ENCODE peak calls at places on chromosomes 1 and 21, in eight cellular contexts. K, D, I, S, W, R, P and Z are unnamed samples.

GRCh38 chr1:85581138-85581801 is 709 bp downstream of the CCN1 start:
- DNase-seq in K (peak), D (peak), I (peak), S (peak), W (peak), R (peak), P (no peak), Z (peak)

GRCh38 chr1:231636157-231636556 is 9.6 kb downstream of the DISC1 start:
- DNase-seq in K (no peak), D (no peak), I (peak), S (peak), W (no peak), R (no peak), P (peak), Z (peak)

GRCh38 chr1:154586641-154587040 is 19.1 kb downstream of the CHRNB2 start:
- DNase-seq in K (no peak), D (no peak), I (no peak), S (no peak), W (no peak), R (no peak), P (no peak), Z (no peak)

GRCh38 chr1:231625975-231626534 is 535 bp upstream of the DISC1 start:
- DNase-seq in K (no peak), D (no peak), I (no peak), S (no peak), W (no peak), R (no peak), P (no peak), Z (no peak)

GRCh38 chr1:157540852-157541251 is 11.5 kb downstream of the FCRL5 start:
- DNase-seq in K (no peak), D (no peak), I (no peak), S (no peak), W (no peak), R (no peak), P (no peak), Z (no peak)

GRCh38 chr21:40386301-40386911 is 460.6 kb downstream of the DSCAM start:
- DNase-seq in K (peak), D (peak), I (no peak), S (peak), W (peak), R (peak), P (no peak), Z (peak)

GRCh38 chr1:59752556-59753412 is 62.0 kb upstream of the HOOK1 start:
- DNase-seq in K (no peak), D (no peak), I (no peak), S (no peak), W (no peak), R (no peak), P (no peak), Z (no peak)

GRCh38 chr1:221845650-221846371 is 103.9 kb upstream of the DUSP10 start:
- DNase-seq in K (no peak), D (no peak), I (peak), S (peak), W (peak), R (no peak), P (peak), Z (peak)

GRCh38 chr1:99110140-99111041 is 105.7 kb upstream of the PLPPR5 start:
- DNase-seq in K (no peak), D (no peak), I (no peak), S (no peak), W (no peak), R (no peak), P (no peak), Z (no peak)

GRCh38 chr1:160007577-160008200 is 24.1 kb downstream of the PIGM start:
- DNase-seq in K (no peak), D (peak), I (no peak), S (peak), W (no peak), R (no peak), P (no peak), Z (peak)

GRCh38 chr1:168386949-168387586 is 106.4 kb downstream of the TBX19 start:
- DNase-seq in K (peak), D (peak), I (no peak), S (peak), W (peak), R (no peak), P (no peak), Z (peak)

GRCh38 chr1:214566158-214567104 is 15.0 kb upstream of the PTPN14 start:
- DNase-seq in K (no peak), D (no peak), I (peak), S (peak), W (no peak), R (no peak), P (peak), Z (peak)

GRCh38 chr1:5667513-5668325 is 324.5 kb downstream of the NPHP4 start:
- DNase-seq in K (no peak), D (no peak), I (no peak), S (no peak), W (no peak), R (no peak), P (no peak), Z (no peak)

GRCh38 chr21:45378258-45378966 is 26.6 kb upstream of the COL18A1 start:
- DNase-seq in K (peak), D (peak), I (peak), S (peak), W (no peak), R (peak), P (no peak), Z (no peak)

GRCh38 chr1:164180824-164181223 is 378.2 kb upstream of the PBX1 start:
- DNase-seq in K (no peak), D (no peak), I (no peak), S (no peak), W (no peak), R (no peak), P (no peak), Z (no peak)

GRCh38 chr1:235971020-235971419 is 93.9 kb downstream of the NID1 start:
- DNase-seq in K (no peak), D (no peak), I (no peak), S (no peak), W (no peak), R (no peak), P (no peak), Z (no peak)

GRCh38 chr1:21447311-21447710 is 7.4 kb downstream of the NBPF3 start:
- DNase-seq in K (no peak), D (no peak), I (no peak), S (no peak), W (no peak), R (no peak), P (no peak), Z (no peak)

GRCh38 chr1:68231627-68232303 is 558 bp downstream of the WLS start:
- DNase-seq in K (no peak), D (peak), I (peak), S (peak), W (peak), R (peak), P (peak), Z (peak)

GRCh38 chr1:11790880-11791715 is 14.7 kb downstream of the MTHFR start:
- DNase-seq in K (peak), D (peak), I (peak), S (peak), W (peak), R (peak), P (peak), Z (peak)

GRCh38 chr1:193614817-193615216 is 428.4 kb upstream of the B3GALT2 start:
- DNase-seq in K (no peak), D (no peak), I (no peak), S (peak), W (no peak), R (no peak), P (peak), Z (no peak)

GRCh38 chr1:73674945-73675561 is 522.9 kb downstream of the LRRIQ3 start:
- DNase-seq in K (no peak), D (peak), I (no peak), S (peak), W (no peak), R (no peak), P (no peak), Z (peak)

GRCh38 chr1:168301664-168302320 is 21.1 kb downstream of the TBX19 start:
- DNase-seq in K (no peak), D (no peak), I (peak), S (peak), W (no peak), R (no peak), P (peak), Z (peak)

GRCh38 chr1:183090386-183091006 is 67.3 kb downstream of the LAMC1 start:
- DNase-seq in K (no peak), D (no peak), I (no peak), S (peak), W (peak), R (peak), P (no peak), Z (peak)

GRCh38 chr1:79041666-79042065 is 35.1 kb upstream of the ADGRL4 start:
- DNase-seq in K (no peak), D (no peak), I (no peak), S (peak), W (no peak), R (no peak), P (no peak), Z (no peak)

GRCh38 chr1:225554216-225554812 is 98.6 kb downstream of the ENAH start:
- DNase-seq in K (no peak), D (no peak), I (no peak), S (no peak), W (no peak), R (no peak), P (no peak), Z (peak)

GRCh38 chr1:231420959-231421615 is 1.0 kb downstream of the EGLN1 start:
- DNase-seq in K (peak), D (peak), I (peak), S (peak), W (peak), R (peak), P (peak), Z (peak)

GRCh38 chr1:229943148-229943714 is 123.8 kb upstream of the GALNT2 start:
- DNase-seq in K (no peak), D (no peak), I (no peak), S (no peak), W (no peak), R (no peak), P (no peak), Z (no peak)

GRCh38 chr1:201598396-201598795 is 59.5 kb downstream of the NAV1 start:
- DNase-seq in K (peak), D (no peak), I (no peak), S (no peak), W (no peak), R (no peak), P (no peak), Z (no peak)

GRCh38 chr1:233632436-233632835 is 18.5 kb downstream of the KCNK1 start:
- DNase-seq in K (no peak), D (no peak), I (no peak), S (no peak), W (no peak), R (no peak), P (no peak), Z (no peak)

GRCh38 chr1:179121159-179121938 is 39.5 kb downstream of the TOR3A start:
- DNase-seq in K (no peak), D (peak), I (no peak), S (peak), W (no peak), R (no peak), P (no peak), Z (peak)

GRCh38 chr1:171257207-171258052 is 9.1 kb downstream of the FMO1 start:
- DNase-seq in K (peak), D (no peak), I (no peak), S (peak), W (no peak), R (no peak), P (no peak), Z (peak)

GRCh38 chr1:28976254-28976653 is 61.9 kb downstream of the EPB41 start:
- DNase-seq in K (no peak), D (no peak), I (no peak), S (peak), W (no peak), R (no peak), P (no peak), Z (no peak)

GRCh38 chr1:93847811-93848288 is 31.2 kb downstream of the DNTTIP2 start:
- DNase-seq in K (peak), D (peak), I (peak), S (peak), W (peak), R (peak), P (peak), Z (peak)

GRCh38 chr1:159835862-159836518 is 9.3 kb downstream of the SLAMF8 start:
- DNase-seq in K (no peak), D (no peak), I (no peak), S (no peak), W (no peak), R (no peak), P (no peak), Z (peak)

GRCh38 chr1:44220001-44220751 is 6.9 kb downstream of the DMAP1 start:
- DNase-seq in K (peak), D (no peak), I (no peak), S (no peak), W (no peak), R (no peak), P (peak), Z (no peak)

DNA sequence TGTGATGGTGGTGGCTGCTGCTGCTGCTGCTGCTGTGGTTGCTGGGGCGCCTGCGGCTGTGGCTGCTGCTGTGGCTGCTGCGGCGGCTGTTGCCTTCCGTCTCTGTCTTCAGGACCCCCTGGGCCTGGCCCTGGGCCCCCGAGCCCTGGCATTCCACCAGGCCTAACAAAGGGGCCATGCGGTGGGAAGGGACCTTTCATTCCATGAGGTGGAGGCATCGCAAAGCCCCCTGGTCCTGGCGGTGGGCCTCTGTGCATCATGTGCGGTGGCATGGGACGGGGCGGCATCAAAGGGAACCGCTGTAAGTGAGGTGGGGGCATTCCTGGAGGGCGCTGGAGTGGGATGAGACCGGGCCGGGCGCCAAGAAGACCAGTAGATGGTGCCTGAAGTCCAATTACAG is 12.4 kb downstream of the SOD1 start:
- DNase-seq in K (no peak), D (peak), I (no peak), S (no peak), W (no peak), R (no peak), P (no peak), Z (no peak)
- H3K4me3 ChIP-seq in K (no peak), D (no peak), I (no peak), S (no peak), W (no peak), R (no peak), P (no peak), Z (no peak)

GRCh38 chr21:42865361-42866160 is 13.8 kb downstream of the WDR4 start:
- DNase-seq in K (no peak), D (no peak), I (no peak), S (no peak), W (peak), R (peak), P (no peak), Z (no peak)
- H3K27ac ChIP-seq in K (no peak), D (no peak), I (no peak), S (no peak), W (peak), R (peak), P (no peak), Z (no peak)

DNA sequence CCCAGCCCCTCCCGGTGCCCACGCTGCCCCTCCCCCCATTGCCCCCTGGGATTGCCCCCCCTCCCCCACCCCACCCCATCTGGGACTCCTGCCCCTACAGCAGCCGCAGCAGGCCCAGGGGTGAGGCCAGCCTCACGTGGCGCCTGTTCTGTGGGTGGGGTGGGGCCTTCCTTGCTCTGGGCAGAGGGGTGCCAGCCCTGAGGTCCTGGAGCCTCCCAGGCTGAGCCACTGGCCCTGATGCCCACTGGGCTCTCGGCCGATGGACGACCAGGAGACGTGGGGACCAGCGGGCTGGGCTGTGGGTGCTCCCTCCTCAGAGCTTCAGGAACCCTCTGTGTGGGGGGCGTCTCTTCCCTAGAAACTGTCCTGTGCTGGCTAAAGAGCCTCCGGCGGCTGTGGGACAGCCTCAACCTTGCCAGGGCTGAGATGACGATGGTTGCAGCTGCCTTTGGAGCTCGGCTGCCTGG is 5.8 kb upstream of the C1orf159 start:
- DNase-seq in K (peak), D (no peak), I (no peak), S (no peak), W (no peak), R (no peak), P (no peak), Z (no peak)
- H3K4me3 ChIP-seq in K (no peak), D (no peak), I (no peak), S (no peak), W (no peak), R (peak), P (no peak), Z (no peak)

DNA sequence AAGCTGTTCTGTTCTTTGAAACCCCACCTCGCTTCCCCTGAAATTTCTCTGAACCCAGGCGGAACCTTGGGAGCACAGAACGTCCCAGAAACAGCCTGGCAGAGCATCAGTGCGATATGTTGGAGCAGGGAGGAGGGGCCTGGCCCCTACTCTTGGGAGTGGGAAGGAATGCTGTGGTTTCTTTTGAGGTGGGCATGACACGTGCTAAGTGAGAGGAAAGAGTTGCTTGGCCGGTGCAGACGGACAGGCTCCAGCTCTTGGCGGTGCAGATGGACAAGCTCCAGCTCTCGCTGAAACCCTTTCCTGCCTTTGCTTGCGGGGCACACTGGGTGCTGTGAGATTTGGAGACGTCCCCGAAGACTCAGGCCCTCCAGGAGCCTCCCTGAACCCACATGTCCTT is 15.9 kb downstream of the PDXK start:
- DNase-seq in K (no peak), D (no peak), I (no peak), S (peak), W (peak), R (no peak), P (no peak), Z (no peak)
- H3K27ac ChIP-seq in K (no peak), D (no peak), I (no peak), S (peak), W (peak), R (peak), P (no peak), Z (peak)

GRCh38 chr1:212108187-212108586 is 72.6 kb downstream of the DTL start:
- DNase-seq in K (no peak), D (no peak), I (no peak), S (no peak), W (no peak), R (no peak), P (no peak), Z (no peak)
- H3K4me3 ChIP-seq in K (no peak), D (no peak), I (no peak), S (no peak), W (no peak), R (no peak), P (no peak), Z (no peak)

GRCh38 chr1:47442202-47442601 is 4.4 kb downstream of the FOXD2 start:
- DNase-seq in K (no peak), D (no peak), I (no peak), S (no peak), W (no peak), R (no peak), P (no peak), Z (no peak)

GRCh38 chr1:47440849-47441170 is 3.0 kb downstream of the FOXD2 start:
- DNase-seq in K (peak), D (no peak), I (no peak), S (no peak), W (no peak), R (no peak), P (no peak), Z (no peak)

GRCh38 chr1:47440052-47440848 is 2.4 kb downstream of the FOXD2 start:
- DNase-seq in K (peak), D (no peak), I (no peak), S (no peak), W (no peak), R (no peak), P (no peak), Z (no peak)

GRCh38 chr1:47442844-47443529 is 5.1 kb downstream of the FOXD2 start:
- DNase-seq in K (no peak), D (no peak), I (no peak), S (no peak), W (no peak), R (no peak), P (no peak), Z (no peak)

DNA sequence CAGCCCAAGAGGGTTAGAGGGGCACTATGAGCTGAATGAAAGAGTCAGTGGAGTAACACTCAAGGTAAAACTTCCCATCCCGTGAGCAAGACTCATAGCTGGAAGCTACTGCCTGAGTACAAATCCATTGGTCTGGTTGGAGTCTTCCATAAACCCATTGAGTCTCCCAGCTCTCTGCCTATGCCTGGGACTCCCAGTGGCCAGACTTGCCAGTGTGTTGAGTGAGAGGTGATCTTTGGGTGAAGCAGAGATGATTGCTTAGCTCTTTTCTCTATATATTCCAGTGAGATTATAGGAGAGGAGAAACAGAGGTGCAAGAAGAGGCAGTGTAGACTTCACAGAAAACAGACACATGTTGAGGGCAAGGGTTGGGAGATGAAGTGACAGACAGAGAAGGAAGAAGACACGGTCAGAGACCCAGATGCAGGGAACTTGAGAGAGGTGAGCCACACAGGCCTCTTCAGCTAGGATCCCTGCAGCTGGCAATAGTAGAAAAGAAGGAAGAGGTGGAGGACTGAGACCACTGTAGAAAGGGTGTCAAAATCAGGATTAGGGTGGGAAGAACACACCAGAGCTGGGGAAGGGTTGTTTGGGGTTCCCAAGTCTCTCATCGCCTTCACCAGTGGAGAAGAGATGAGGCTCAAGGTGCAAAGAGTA is 3.7 kb downstream of the FOXD2 start:
- DNase-seq in K (peak), D (no peak), I (no peak), S (no peak), W (no peak), R (no peak), P (no peak), Z (no peak)
- H3K27ac ChIP-seq in K (no peak), D (no peak), I (peak), S (no peak), W (no peak), R (no peak), P (no peak), Z (no peak)